ENCODE peak calls at places on chromosome 17, in four cellular contexts. K is psoas muscle, E is IMR-90, D is neuronal stem cell. R is an unnamed sample.

GRCh38 chr17:40828454-40829039 is 6.1 kb upstream of the KRT10 start:
- DNase-seq in K (no peak), E (peak; percentile 36), D (no peak), R (no peak)

GRCh38 chr17:4187076-4187475 is 44.1 kb downstream of the CYB5D2 start:
- DNase-seq in K (no peak), E (no peak), D (no peak), R (no peak)

GRCh38 chr17:65370669-65371126 is 190.8 kb downstream of the AXIN2 start:
- DNase-seq in K (no peak), E (no peak), D (no peak), R (peak; percentile 55)

GRCh38 chr17:60173304-60173807 is 23.6 kb downstream of the CA4 start:
- DNase-seq in K (no peak), E (peak; percentile 24), D (no peak), R (no peak)

GRCh38 chr17:248337-249235 is 67.1 kb upstream of the DOC2B start:
- DNase-seq in K (no peak), E (no peak), D (no peak), R (no peak)

GRCh38 chr17:4786516-4786915 is 352 bp upstream of the VMO1 start:
- DNase-seq in K (no peak), E (no peak), D (no peak), R (no peak)

GRCh38 chr17:75845058-75845711 is 981 bp upstream of the UNC13D start:
- DNase-seq in K (peak; percentile 91), E (peak; percentile 73), D (peak; percentile 59), R (peak; percentile 93)

GRCh38 chr17:75273968-75274708 is 3.1 kb upstream of the MIF4GD start:
- DNase-seq in K (peak; percentile 35), E (peak; percentile 77), D (no peak), R (no peak)

GRCh38 chr17:56821847-56822534 is 11.7 kb downstream of the C17orf67 start:
- DNase-seq in K (no peak), E (no peak), D (no peak), R (no peak)

DNA sequence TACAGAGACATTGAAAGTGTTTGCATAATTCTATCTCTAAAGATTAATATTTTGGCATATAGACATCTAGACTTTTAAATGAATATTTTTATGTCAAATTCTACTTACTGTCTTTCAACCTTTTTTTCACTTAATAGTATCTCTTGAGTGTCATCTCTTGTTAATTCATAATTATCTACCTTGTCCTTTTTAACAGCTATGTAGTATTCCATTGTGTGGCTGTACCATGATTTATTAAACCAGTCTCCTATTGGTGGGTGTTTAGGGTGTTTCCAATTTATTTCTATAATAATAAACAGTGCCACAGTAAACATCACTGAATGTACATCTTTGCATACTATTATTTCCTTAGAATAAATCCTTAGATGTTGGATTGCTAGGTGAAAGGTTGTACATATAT is 16.3 kb upstream of the RNF222 start:
- DNase-seq in K (no peak), E (no peak), D (no peak), R (no peak)
- H3K27ac ChIP-seq in K (no peak overlapping the region), E (no peak overlapping the region), D (no peak overlapping the region), R (no peak overlapping the region)

GRCh38 chr17:2050246-2050866 is 4.5 kb upstream of the HIC1 start:
- DNase-seq in K (peak; percentile 74), E (peak; percentile 73), D (peak; percentile 76), R (peak; percentile 77)
- H3K4me3 ChIP-seq in K (peak overlapping the region; percentile 70), E (peak overlapping the region; percentile 87), D (peak overlapping the region; percentile 84), R (peak overlapping the region; percentile 68)

GRCh38 chr17:9908649-9909042 is 3.6 kb upstream of the RCVRN start:
- DNase-seq in K (no peak), E (no peak), D (no peak), R (no peak)
- H3K9me3 ChIP-seq in K (no peaks in the 10 kb centered on the region), E (no peaks in the 10 kb centered on the region), D (peaks cover 2% of the 10 kb centered on the region), R (no peaks in the 10 kb centered on the region)

DNA sequence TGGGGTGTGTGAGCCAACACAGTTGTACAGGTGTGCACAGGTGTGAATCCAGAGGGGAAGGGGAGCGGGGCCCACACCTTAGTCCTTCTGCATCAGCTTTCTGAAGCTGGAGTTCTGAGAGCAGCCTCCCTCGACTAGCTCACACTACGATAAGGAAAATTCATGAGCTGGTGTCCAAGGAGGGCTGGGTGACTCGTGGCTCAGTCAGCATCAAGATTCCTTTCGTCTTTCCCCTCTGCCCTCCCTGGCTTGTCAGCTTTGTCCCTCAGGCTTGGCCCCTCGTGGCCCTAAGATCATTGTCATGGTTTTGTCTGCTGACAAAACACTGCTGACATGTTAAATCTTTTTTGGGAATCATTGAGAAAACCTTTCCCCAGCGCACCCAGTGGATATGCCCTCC is 47.5 kb downstream of the OR1D5 start:
- DNase-seq in K (no peak), E (peak; percentile 46), D (no peak), R (no peak)
- H3K27ac ChIP-seq in K (no peak overlapping the region), E (no peak overlapping the region), D (no peak overlapping the region), R (no peak overlapping the region)

GRCh38 chr17:50207318-50207717 is 5.9 kb upstream of the COL1A1 start:
- DNase-seq in K (no peak), E (no peak), D (no peak), R (no peak)
- H3K4me3 ChIP-seq in K (no peak overlapping the region), E (no peak overlapping the region), D (no peak overlapping the region), R (no peak overlapping the region)

GRCh38 chr17:27155866-27156265 is 138.0 kb upstream of the WSB1 start:
- DNase-seq in K (no peak), E (no peak), D (no peak), R (no peak)
- H3K9me3 ChIP-seq in K (peaks cover 9% of the 10 kb centered on the region), E (no peaks in the 10 kb centered on the region), D (peaks cover 52% of the 10 kb centered on the region), R (no peaks in the 10 kb centered on the region)

GRCh38 chr17:5840811-5841446 is 229.2 kb upstream of the WSCD1 start:
- DNase-seq in K (no peak), E (no peak), D (no peak), R (no peak)
- H3K27ac ChIP-seq in K (no peak overlapping the region), E (no peak overlapping the region), D (no peak overlapping the region), R (no peak overlapping the region)

DNA sequence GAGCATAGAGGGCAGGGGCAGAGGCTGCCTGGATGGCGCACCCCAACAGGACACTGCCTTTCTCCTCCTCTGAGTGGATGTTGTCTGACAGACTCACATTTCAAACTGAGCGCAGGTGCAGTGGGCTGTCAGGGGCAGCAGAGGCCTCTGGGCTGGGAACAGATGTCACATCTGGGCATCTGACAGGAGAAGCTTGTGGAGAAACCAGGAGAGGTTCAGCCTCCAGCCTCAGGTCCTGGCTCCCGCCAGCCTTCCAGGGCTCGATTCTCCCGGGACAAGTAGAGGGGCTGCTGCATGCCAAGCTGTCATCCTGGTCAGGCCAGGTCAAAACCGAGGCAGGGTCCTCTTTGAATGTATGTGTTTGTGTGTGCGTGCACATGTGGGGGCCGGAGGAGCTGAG is 67.7 kb upstream of the SDK2 start:
- DNase-seq in K (no peak), E (no peak), D (no peak), R (no peak)
- H3K4me3 ChIP-seq in K (no peak overlapping the region), E (no peak overlapping the region), D (no peak overlapping the region), R (no peak overlapping the region)